ENCODE peak calls at places on chromosomes 12 and 14, in four cellular contexts. M is HepG2, F is SK-N-SH, B is H1. S is an unnamed sample.

GRCh38 chr14:95111507-95112164 is 45.7 kb downstream of the DICER1 start:
- DNase-seq in B (no peak), F (no peak), M (no peak), S (no peak)

GRCh38 chr14:75875958-75876357 is 105.8 kb downstream of the TGFB3 start:
- DNase-seq in M (no peak), F (no peak), B (no peak), S (peak; percentile 80)

GRCh38 chr14:39395555-39396254 is 36.5 kb downstream of the FBXO33 start:
- DNase-seq in B (no peak), M (no peak), F (no peak), S (no peak)

GRCh38 chr12:12992418-12993175 is 7.5 kb downstream of the HEBP1 start:
- DNase-seq in M (peak; percentile 43), F (no peak), B (no peak), S (no peak)

GRCh38 chr14:23300687-23301223 is 1.9 kb downstream of the PPP1R3E start:
- DNase-seq in F (no peak), B (no peak), M (peak; percentile 43), S (no peak)

GRCh38 chr14:102485693-102486512 is 23.7 kb downstream of the ANKRD9 start:
- DNase-seq in B (no peak), F (no peak), M (no peak), S (no peak)

GRCh38 chr12:88993655-88994054 is 358.6 kb downstream of the DUSP6 start:
- DNase-seq in F (peak; percentile 19), B (no peak), M (peak; percentile 36), S (no peak)

GRCh38 chr12:91171475-91171874 is 11.1 kb downstream of the DCN start:
- DNase-seq in B (no peak), M (no peak), F (peak; percentile 4), S (no peak)

DNA sequence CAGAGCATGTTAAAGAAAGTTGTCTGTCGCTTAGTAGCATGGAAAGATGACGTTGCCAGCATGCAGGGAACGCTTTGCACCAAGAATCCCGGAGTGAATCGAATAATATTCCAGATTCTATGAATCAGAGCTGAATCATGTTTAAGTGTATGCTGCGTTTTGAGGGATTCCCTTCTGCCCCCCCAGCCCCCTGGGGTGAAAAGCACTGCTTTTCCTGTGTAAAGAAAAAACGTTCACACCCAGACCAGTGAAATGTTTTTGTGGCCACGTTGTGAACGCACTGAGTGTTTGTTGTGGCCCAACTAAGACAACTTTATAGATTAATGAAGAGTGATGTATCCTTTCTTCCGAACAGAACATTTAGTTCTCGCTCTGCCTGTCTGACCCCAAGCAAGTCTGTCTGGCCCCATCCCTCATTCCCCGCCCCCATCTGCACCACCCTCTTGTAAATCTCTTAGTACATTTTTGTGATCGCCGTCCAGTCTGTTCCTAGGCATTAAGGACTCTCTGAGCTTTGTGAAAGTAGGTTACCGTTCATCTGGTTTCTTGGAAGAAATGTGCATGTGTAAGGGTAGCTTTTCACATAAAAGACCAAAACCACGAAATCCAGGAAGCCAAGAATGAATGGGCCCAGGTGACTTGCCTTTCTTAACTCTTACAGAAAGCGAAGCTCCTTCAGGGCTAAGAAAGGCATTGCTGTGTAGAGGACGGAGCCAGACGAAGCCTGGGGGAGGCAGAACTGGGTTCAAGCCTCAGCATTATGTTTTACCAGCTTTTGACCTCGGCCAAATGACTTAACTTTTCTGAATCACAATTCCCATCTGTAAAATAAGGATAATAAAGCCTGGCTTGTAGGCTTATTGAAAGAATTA is 103.1 kb downstream of the SAMD4A start:
- DNase-seq in M (no peak), F (no peak), B (no peak), S (no peak)
- TF ChIP-seq TCF12 in M (no peak), F (peak; percentile 72), B (no peak), S (no peak)

GRCh38 chr12:98895086-98895651 is 250.1 kb downstream of the APAF1 start:
- DNase-seq in M (no peak), F (peak; percentile 67), B (peak; percentile 78), S (no peak)

GRCh38 chr12:98893601-98894411 is 248.7 kb downstream of the APAF1 start:
- DNase-seq in M (no peak), B (no peak), F (peak; percentile 30), S (no peak)

GRCh38 chr12:98894412-98895085 is 249.5 kb downstream of the APAF1 start:
- DNase-seq in B (peak; percentile 69), M (no peak), F (peak; percentile 75), S (no peak)

GRCh38 chr12:98896938-98897337 is 251.8 kb downstream of the APAF1 start:
- DNase-seq in F (no peak), M (no peak), B (no peak), S (no peak)

GRCh38 chr12:98893126-98893525 is 248.0 kb downstream of the APAF1 start:
- DNase-seq in F (peak; percentile 21), B (no peak), M (no peak), S (no peak)
- TF ChIP-seq TCF12 in F (no peak), B (no peak), M (no peak), S (no peak)

DNA sequence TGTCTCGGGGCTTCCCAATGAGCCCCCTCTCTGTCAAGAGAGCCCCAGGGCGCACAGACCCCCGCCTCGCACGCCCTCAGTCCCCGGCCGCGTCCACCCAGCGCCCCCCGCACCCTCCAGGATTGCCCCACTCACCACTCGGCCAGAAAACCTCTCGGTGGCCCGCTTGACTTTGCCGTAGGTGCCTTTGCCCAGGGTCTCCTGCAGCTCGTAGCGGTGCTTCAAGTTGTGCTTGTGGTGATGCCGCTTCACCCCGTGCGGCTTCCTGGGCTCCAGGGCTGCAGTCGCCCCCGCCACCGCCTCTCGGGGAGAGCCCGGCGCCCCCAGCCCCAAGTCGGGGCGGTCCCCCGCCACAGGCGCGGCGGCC is 492 bp downstream of the NUAK1 start:
- DNase-seq in F (no peak), B (no peak), M (no peak), S (no peak)
- TF ChIP-seq TCF12 in F (no peak), B (no peak), M (no peak), S (no peak)

GRCh38 chr14:55571125-55571889 is 8.7 kb upstream of the KTN1 start:
- DNase-seq in B (no peak), M (no peak), F (no peak), S (no peak)
- TF ChIP-seq TCF12 in B (no peak), M (no peak), F (no peak), S (no peak)

GRCh38 chr12:65490193-65490592 is 211.7 kb downstream of the MSRB3 start:
- DNase-seq in M (no peak), F (no peak), B (no peak), S (no peak)
- TF ChIP-seq TCF12 in M (no peak), F (no peak), B (no peak), S (no peak)

GRCh38 chr12:101013993-101014392 is 196.0 kb downstream of the SLC5A8 start:
- DNase-seq in M (no peak), F (no peak), B (no peak), S (no peak)
- TF ChIP-seq TCF12 in M (no peak), F (no peak), B (no peak), S (no peak)

GRCh38 chr12:11980133-11980532 is 90.6 kb upstream of the BCL2L14 start:
- DNase-seq in B (no peak), F (no peak), M (no peak), S (peak; percentile 28)
- TF ChIP-seq TCF12 in B (no peak), F (no peak), M (no peak), S (no peak)

GRCh38 chr12:7059780-7060179 is 738 bp upstream of the C1S start:
- DNase-seq in B (no peak), F (no peak), M (no peak), S (no peak)

GRCh38 chr12:7058850-7059249 is 1.7 kb upstream of the C1S start:
- DNase-seq in F (no peak), B (no peak), M (no peak), S (no peak)

GRCh38 chr12:7061596-7061995 is 1.1 kb downstream of the C1S start:
- DNase-seq in B (no peak), F (no peak), M (peak; percentile 40), S (no peak)

GRCh38 chr12:7060353-7060954 is at the start of gene C1S:
- DNase-seq in B (peak; percentile 63), M (peak; percentile 93), F (peak; percentile 53), S (no peak)

DNA sequence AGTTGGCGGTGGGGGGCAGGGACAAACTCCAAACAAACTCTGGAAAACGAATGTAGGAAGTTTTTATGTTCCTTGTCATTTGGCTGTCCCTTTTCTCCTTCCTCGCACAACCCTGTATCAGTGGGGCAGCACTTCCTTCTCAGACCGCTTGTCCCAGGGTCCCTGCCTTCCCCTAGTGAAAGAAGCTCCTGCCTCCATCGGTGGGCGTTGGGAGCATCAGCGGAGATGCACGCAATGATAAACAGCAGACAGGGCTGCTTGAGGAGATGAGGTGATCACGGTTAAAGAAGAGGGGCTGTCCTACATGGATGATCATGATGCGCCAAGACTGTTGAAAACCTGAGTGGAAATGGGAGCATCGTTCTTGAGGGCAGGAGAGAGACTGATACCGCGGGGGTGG is 620 bp downstream of the C1S start:
- DNase-seq in F (no peak), M (no peak), B (no peak), S (no peak)
- TF ChIP-seq TCF12 in F (no peak), M (no peak), B (no peak), S (no peak)

GRCh38 chr14:54353266-54353665 is 43.5 kb upstream of the CDKN3 start:
- DNase-seq in F (no peak), M (peak; percentile 69), B (no peak), S (no peak)

GRCh38 chr14:54355698-54356097 is 41.1 kb upstream of the CDKN3 start:
- DNase-seq in B (no peak), M (no peak), F (no peak), S (no peak)

GRCh38 chr14:54354968-54355641 is 41.7 kb upstream of the CDKN3 start:
- DNase-seq in F (no peak), M (no peak), B (no peak), S (no peak)

GRCh38 chr14:54353694-54354093 is 43.1 kb upstream of the CDKN3 start:
- DNase-seq in B (peak; percentile 31), F (no peak), M (no peak), S (no peak)

DNA sequence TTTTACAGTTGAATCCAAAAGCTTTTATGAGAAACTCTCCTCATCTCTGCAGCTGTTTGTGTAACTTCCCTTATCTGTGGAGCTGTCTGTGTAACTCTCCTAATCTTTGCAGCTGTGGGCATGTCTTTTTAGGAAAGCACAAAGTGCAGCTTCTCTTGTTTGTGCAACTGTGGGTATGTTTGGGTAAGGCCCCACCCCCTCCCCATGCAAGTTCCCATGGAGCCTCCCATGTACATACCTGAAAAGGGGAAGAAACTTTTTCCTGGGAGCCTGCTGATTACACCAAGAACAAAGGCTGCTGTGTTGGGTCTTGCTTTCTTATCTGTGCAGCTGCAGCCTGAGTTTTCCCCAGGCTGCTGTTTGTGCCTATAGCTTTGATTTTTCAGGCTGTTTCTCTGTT is 42.7 kb upstream of the CDKN3 start:
- DNase-seq in F (no peak), B (peak; percentile 23), M (peak; percentile 99), S (no peak)
- TF ChIP-seq TCF12 in F (no peak), B (no peak), M (peak; percentile 100), S (no peak)

S was measured in GM12878.